ENCODE peak calls at places on chromosomes 5 and 9, in four cellular contexts. One of them, this sample, is unnamed.

GRCh38 chr5:152546493-152546892 is 141.4 kb upstream of the NMUR2 start:
- DNase-seq in amniotic epithelial cell: no peak
- DNase-seq in mesendoderm: no peak
- DNase-seq in iris pigment epithelial cell: no peak
- DNase-seq in this sample: no peak

GRCh38 chr5:113048931-113049330 is 72.3 kb downstream of the DCP2 start:
- DNase-seq in iris pigment epithelial cell: no peak
- DNase-seq in mesendoderm: no peak
- DNase-seq in amniotic epithelial cell: no peak
- DNase-seq in this sample: no peak

GRCh38 chr9:86481466-86481865 is 127.3 kb upstream of the TUT7 start:
- DNase-seq in mesendoderm: no peak
- DNase-seq in amniotic epithelial cell: no peak
- DNase-seq in iris pigment epithelial cell: no peak
- DNase-seq in this sample: no peak

GRCh38 chr5:88093765-88094164 is 174.9 kb downstream of the TMEM161B start:
- DNase-seq in iris pigment epithelial cell: no peak
- DNase-seq in mesendoderm: no peak
- DNase-seq in amniotic epithelial cell: no peak
- DNase-seq in this sample: no peak

GRCh38 chr9:133104718-133105460 is 16.2 kb downstream of the RALGDS start:
- DNase-seq in amniotic epithelial cell: no peak
- DNase-seq in mesendoderm: no peak
- DNase-seq in iris pigment epithelial cell: no peak
- DNase-seq in this sample: no peak

GRCh38 chr5:177111720-177112394 is 21.7 kb upstream of the NSD1 start:
- DNase-seq in mesendoderm: peak; percentile 90
- DNase-seq in iris pigment epithelial cell: no peak
- DNase-seq in amniotic epithelial cell: peak; percentile 17
- DNase-seq in this sample: no peak

GRCh38 chr5:147628054-147628895 is 118.4 kb upstream of the DPYSL3 start:
- DNase-seq in iris pigment epithelial cell: peak; percentile 62
- DNase-seq in mesendoderm: peak; percentile 89
- DNase-seq in amniotic epithelial cell: peak; percentile 61
- DNase-seq in this sample: no peak

GRCh38 chr5:1889321-1890065 is 6.8 kb upstream of the IRX4 start:
- DNase-seq in mesendoderm: no peak
- DNase-seq in amniotic epithelial cell: no peak
- DNase-seq in iris pigment epithelial cell: no peak
- DNase-seq in this sample: no peak

GRCh38 chr9:123375725-123376132 is 19.7 kb downstream of the CRB2 start:
- DNase-seq in mesendoderm: peak; percentile 78
- DNase-seq in iris pigment epithelial cell: peak; percentile 26
- DNase-seq in amniotic epithelial cell: peak; percentile 94
- DNase-seq in this sample: no peak

GRCh38 chr5:108079754-108080153 is 302.1 kb downstream of the FBXL17 start:
- DNase-seq in iris pigment epithelial cell: peak; percentile 10
- DNase-seq in amniotic epithelial cell: peak; percentile 75
- DNase-seq in mesendoderm: no peak
- DNase-seq in this sample: no peak

GRCh38 chr9:107172160-107172978 is 110.7 kb upstream of the RAD23B start:
- DNase-seq in iris pigment epithelial cell: peak; percentile 79
- DNase-seq in mesendoderm: peak; percentile 81
- DNase-seq in amniotic epithelial cell: peak; percentile 71
- DNase-seq in this sample: peak; percentile 90

GRCh38 chr5:7437836-7438235 is 41.9 kb downstream of the ADCY2 start:
- DNase-seq in iris pigment epithelial cell: no peak
- DNase-seq in amniotic epithelial cell: no peak
- DNase-seq in mesendoderm: no peak
- DNase-seq in this sample: no peak

GRCh38 chr5:92899611-92900010 is 681.4 kb downstream of the NR2F1-AS1 start:
- DNase-seq in mesendoderm: no peak
- DNase-seq in amniotic epithelial cell: peak; percentile 10
- DNase-seq in iris pigment epithelial cell: peak; percentile 34
- DNase-seq in this sample: no peak

GRCh38 chr9:123365287-123365880 is 9.4 kb downstream of the CRB2 start:
- DNase-seq in iris pigment epithelial cell: no peak
- DNase-seq in mesendoderm: peak; percentile 76
- DNase-seq in amniotic epithelial cell: no peak
- DNase-seq in this sample: no peak

GRCh38 chr5:140402258-140403074 is 833 bp downstream of the ANKHD1 start:
- DNase-seq in mesendoderm: peak; percentile 87
- DNase-seq in amniotic epithelial cell: peak; percentile 32
- DNase-seq in iris pigment epithelial cell: peak; percentile 45
- DNase-seq in this sample: no peak

GRCh38 chr5:148751025-148751424 is 75.4 kb upstream of the ADRB2 start:
- DNase-seq in iris pigment epithelial cell: no peak
- DNase-seq in amniotic epithelial cell: no peak
- DNase-seq in mesendoderm: no peak
- DNase-seq in this sample: no peak

GRCh38 chr9:36163049-36163839 is 5.9 kb upstream of the CCIN start:
- DNase-seq in mesendoderm: peak; percentile 98
- DNase-seq in amniotic epithelial cell: peak; percentile 92
- DNase-seq in iris pigment epithelial cell: peak; percentile 72
- DNase-seq in this sample: no peak

GRCh38 chr5:178213748-178214151 is 9.4 kb downstream of the HNRNPAB start:
- DNase-seq in iris pigment epithelial cell: no peak
- DNase-seq in amniotic epithelial cell: no peak
- DNase-seq in mesendoderm: peak; percentile 67
- DNase-seq in this sample: no peak

GRCh38 chr5:82019342-82020138 is 47.7 kb downstream of the ATG10 start:
- DNase-seq in mesendoderm: peak; percentile 61
- DNase-seq in iris pigment epithelial cell: no peak
- DNase-seq in amniotic epithelial cell: no peak
- DNase-seq in this sample: no peak

GRCh38 chr9:115422932-115423440 is 305.0 kb upstream of the TNC start:
- DNase-seq in mesendoderm: no peak
- DNase-seq in iris pigment epithelial cell: no peak
- DNase-seq in amniotic epithelial cell: no peak
- DNase-seq in this sample: no peak

GRCh38 chr5:10595678-10596309 is 31.9 kb downstream of the ANKRD33B start:
- DNase-seq in mesendoderm: no peak
- DNase-seq in amniotic epithelial cell: peak; percentile 81
- DNase-seq in iris pigment epithelial cell: peak; percentile 94
- DNase-seq in this sample: peak; percentile 90

GRCh38 chr9:93097496-93098205 is 1.6 kb downstream of the CARD19 start:
- DNase-seq in mesendoderm: no peak
- DNase-seq in iris pigment epithelial cell: no peak
- DNase-seq in amniotic epithelial cell: no peak
- DNase-seq in this sample: no peak